ENCODE peak calls at places on chromosomes 3 and 15, in eight cellular contexts. K is neuronal stem cell; Y is mesothelial cell of epicardium; X is naive thymus-derived CD8-positive, alpha-beta T cell; B is type B pancreatic cell; Z is nephron progenitor cell; E is AG09309; F is T follicular helper cell. G is an unnamed sample.
A peak's percentile ranks its signal among the peaks of the same experiment; 100 is the strongest.

GRCh38 chr15:25527118-25527517 is 88.3 kb upstream of the UBE3A start:
- DNase-seq in K (no peak), Y (no peak), X (no peak), B (no peak), Z (no peak), E (no peak), F (no peak), G (no peak)

GRCh38 chr15:77607894-77608261 is 24.8 kb downstream of the LINGO1 start:
- DNase-seq in K (no peak), Y (no peak), X (no peak), B (no peak), Z (no peak), E (no peak), F (no peak), G (no peak)

GRCh38 chr3:112633757-112634156 is 7.2 kb downstream of the CCDC80 start:
- DNase-seq in K (no peak), Y (no peak), X (no peak), B (no peak), Z (no peak), E (no peak), F (no peak), G (no peak)

GRCh38 chr3:186261638-186262037 is 100.4 kb downstream of the DGKG start:
- DNase-seq in K (no peak), Y (no peak), X (no peak), B (no peak), Z (no peak), E (no peak), F (no peak), G (peak; percentile 88)

GRCh38 chr3:42755681-42756578 is 17.1 kb downstream of the CCDC13 start:
- DNase-seq in K (no peak), Y (peak; percentile 40), X (no peak), B (no peak), Z (no peak), E (no peak), F (no peak), G (peak; percentile 70)

GRCh38 chr3:163560459-163560858 is 1517.8 kb downstream of the SI start:
- DNase-seq in K (no peak), Y (no peak), X (no peak), B (no peak), Z (no peak), E (no peak), F (no peak), G (no peak)

GRCh38 chr15:99407716-99408115 is 156.4 kb downstream of the LRRC28 start:
- DNase-seq in K (no peak), Y (no peak), X (no peak), B (no peak), Z (no peak), E (no peak), F (no peak), G (no peak)

GRCh38 chr15:39242345-39242744 is 338.5 kb upstream of the THBS1 start:
- DNase-seq in K (no peak), Y (no peak), X (no peak), B (no peak), Z (no peak), E (peak; percentile 77), F (no peak), G (no peak)

GRCh38 chr3:122508135-122508914 is 6.4 kb downstream of the KPNA1 start:
- DNase-seq in K (no peak), Y (no peak), X (no peak), B (no peak), Z (no peak), E (no peak), F (no peak), G (no peak)

GRCh38 chr15:57736591-57736990 is 30.1 kb downstream of the POLR2M start:
- DNase-seq in K (no peak), Y (no peak), X (no peak), B (no peak), Z (no peak), E (no peak), F (no peak), G (no peak)

GRCh38 chr3:161371441-161372320 is at the start of gene SPTSSB:
- DNase-seq in K (peak; percentile 63), Y (peak; percentile 73), X (peak; percentile 33), B (peak; percentile 75), Z (peak; percentile 71), E (no peak), F (no peak), G (no peak)

GRCh38 chr15:40773902-40774301 is 4.1 kb downstream of the C15orf62 start:
- DNase-seq in K (no peak), Y (no peak), X (no peak), B (no peak), Z (no peak), E (no peak), F (no peak), G (no peak)

GRCh38 chr3:172204716-172205115 is 165.3 kb downstream of the FNDC3B start:
- DNase-seq in K (no peak), Y (no peak), X (no peak), B (no peak), Z (no peak), E (no peak), F (no peak), G (no peak)

GRCh38 chr15:76439542-76439941 is 103.0 kb downstream of the ISL2 start:
- DNase-seq in K (no peak), Y (no peak), X (no peak), B (no peak), Z (no peak), E (no peak), F (no peak), G (no peak)

GRCh38 chr3:132394334-132394733 is 23.0 kb upstream of the DNAJC13 start:
- DNase-seq in K (no peak), Y (no peak), X (no peak), B (no peak), Z (no peak), E (no peak), F (no peak), G (no peak)

GRCh38 chr3:11156026-11156410 is 1.7 kb downstream of the HRH1 start:
- DNase-seq in K (no peak), Y (no peak), X (no peak), B (no peak), Z (no peak), E (no peak), F (no peak), G (no peak)

GRCh38 chr3:64297563-64297962 is 72.3 kb upstream of the PRICKLE2 start:
- DNase-seq in K (no peak), Y (no peak), X (no peak), B (no peak), Z (no peak), E (no peak), F (no peak), G (no peak)

GRCh38 chr3:22713936-22714335 is 489.2 kb upstream of the UBE2E2 start:
- DNase-seq in K (no peak), Y (no peak), X (no peak), B (no peak), Z (no peak), E (peak; percentile 40), F (no peak), G (no peak)

GRCh38 chr15:27864076-27864475 is 235.0 kb downstream of the OCA2 start:
- DNase-seq in K (no peak), Y (no peak), X (no peak), B (no peak), Z (no peak), E (no peak), F (no peak), G (no peak)

GRCh38 chr3:58989173-58989572 is 60.7 kb downstream of the CFAP20DC start:
- DNase-seq in K (no peak), Y (no peak), X (no peak), B (no peak), Z (no peak), E (no peak), F (no peak), G (no peak)

G was measured in Karpas-422.